ENCODE peak calls at places on chromosomes 6 and 20, in six cellular contexts. U is Peyer's patch, X is fibroblast of gingiva, S is psoas muscle, Z is RWPE1, Y is NB4. H is an unnamed sample.

GRCh38 chr20:1491891-1492642 is 847 bp upstream of the SIRPB2 start:
- DNase-seq in Z (no peak), U (no peak), S (no peak), Y (peak; percentile 72), X (peak; percentile 21), H (no peak)

GRCh38 chr6:26195376-26195923 is 108.2 kb downstream of the HFE start:
- DNase-seq in U (peak; percentile 97), S (peak; percentile 87), Z (peak; percentile 85), Y (peak; percentile 94), X (peak; percentile 95), H (peak; percentile 95)

GRCh38 chr20:1277529-1278322 is 11.6 kb downstream of the SNPH start:
- DNase-seq in Y (no peak), S (no peak), X (no peak), Z (no peak), U (no peak), H (no peak)

GRCh38 chr6:126188271-126188909 is 151.5 kb upstream of the CENPW start:
- DNase-seq in X (peak; percentile 82), Y (no peak), U (no peak), Z (no peak), S (no peak), H (peak; percentile 25)

GRCh38 chr20:10556519-10557083 is 117.2 kb downstream of the JAG1 start:
- DNase-seq in S (no peak), U (no peak), Z (no peak), X (no peak), Y (no peak), H (no peak)

GRCh38 chr6:151493495-151494234 is at the start of gene CCDC170:
- DNase-seq in Z (no peak), S (peak; percentile 66), Y (peak; percentile 69), X (peak; percentile 7), U (no peak), H (no peak)

GRCh38 chr6:107741191-107741680 is 82.9 kb downstream of the SCML4 start:
- DNase-seq in U (no peak), Y (no peak), X (peak; percentile 23), S (no peak), Z (no peak), H (no peak)

GRCh38 chr6:167225903-167226508 is 65.1 kb upstream of the UNC93A start:
- DNase-seq in S (no peak), U (no peak), Y (no peak), Z (no peak), X (no peak), H (no peak)

GRCh38 chr6:24127316-24127715 is 1.3 kb downstream of the NRSN1 start:
- DNase-seq in S (no peak), X (no peak), U (no peak), Z (no peak), Y (no peak), H (no peak)

GRCh38 chr6:135126034-135126433 is 55.1 kb upstream of the MYB start:
- DNase-seq in X (no peak), S (no peak), U (no peak), Z (no peak), Y (no peak), H (no peak)

GRCh38 chr20:32034581-32035397 is 17.3 kb upstream of the HCK start:
- DNase-seq in S (no peak), Z (no peak), X (peak; percentile 12), Y (peak; percentile 66), U (no peak), H (peak; percentile 33)

GRCh38 chr20:44247676-44248419 is 740 bp downstream of the GDAP1L1 start:
- DNase-seq in Z (peak; percentile 74), U (no peak), X (no peak), S (no peak), Y (peak; percentile 71), H (peak; percentile 5)

GRCh38 chr20:58938078-58938477 is 43.0 kb upstream of the NELFCD start:
- DNase-seq in Z (no peak), U (no peak), S (no peak), X (no peak), Y (peak; percentile 28), H (no peak)

GRCh38 chr6:89216411-89216810 is 747 bp downstream of the GABRR1 start:
- DNase-seq in Y (no peak), U (no peak), Z (no peak), S (no peak), X (no peak), H (no peak)

H was measured in AG10803.